ENCODE peak calls at places on chromosome 19, in four cellular contexts. I, G, Z and K are unnamed samples.

GRCh38 chr19:44627631-44628030 is 14.3 kb downstream of the IGSF23 start:
- DNase-seq in I (no peak), G (no peak), Z (no peak), K (no peak)

GRCh38 chr19:11458236-11458900 is 22.5 kb downstream of the ELAVL3 start:
- DNase-seq in I (no peak), G (no peak), Z (no peak), K (no peak)

GRCh38 chr19:42234364-42234763 is 8.0 kb downstream of the GSK3A start:
- DNase-seq in I (no peak), G (no peak), Z (no peak), K (no peak)

GRCh38 chr19:16001481-16002312 is 52.9 kb downstream of the OR10H4 start:
- DNase-seq in I (peak; percentile 35), G (no peak), Z (peak; percentile 80), K (no peak)

GRCh38 chr19:32104465-32105235 is 240.8 kb upstream of the ZNF507 start:
- DNase-seq in I (no peak), G (no peak), Z (no peak), K (no peak)

GRCh38 chr19:5882421-5882968 is 12.2 kb upstream of the FUT5 start:
- DNase-seq in I (no peak), G (no peak), Z (no peak), K (no peak)

GRCh38 chr19:33193864-33194362 is at the start of gene LRP3:
- DNase-seq in I (no peak), G (peak; percentile 41), Z (peak; percentile 47), K (peak; percentile 54)

GRCh38 chr19:14434157-14434501 is 1.0 kb downstream of the PKN1 start:
- DNase-seq in I (no peak), G (peak; percentile 56), Z (no peak), K (no peak)

GRCh38 chr19:45150731-45151725 is 9.8 kb downstream of the NKPD1 start:
- DNase-seq in I (no peak), G (no peak), Z (no peak), K (no peak)

GRCh38 chr19:18464646-18465045 is 26.7 kb upstream of the ISYNA1 start:
- DNase-seq in I (peak; percentile 91), G (peak; percentile 80), Z (peak; percentile 96), K (no peak)

GRCh38 chr19:46283771-46284170 is 13.1 kb upstream of the HIF3A start:
- DNase-seq in I (no peak), G (no peak), Z (peak; percentile 80), K (no peak)

GRCh38 chr19:43526884-43527859 is at the start of gene ETHE1:
- DNase-seq in I (no peak), G (peak; percentile 94), Z (peak; percentile 64), K (peak; percentile 31)

GRCh38 chr19:36997843-36998235 is 80.4 kb upstream of the ZNF420 start:
- DNase-seq in I (no peak), G (no peak), Z (no peak), K (no peak)

GRCh38 chr19:20247016-20247683 is 80.1 kb downstream of the ZNF486 start:
- DNase-seq in I (no peak), G (no peak), Z (peak; percentile 3), K (peak; percentile 63)
- TF ChIP-seq CTCF in I (peak; percentile 7), G (peak; percentile 23), Z (peak; percentile 47), K (peak; percentile 34)

DNA sequence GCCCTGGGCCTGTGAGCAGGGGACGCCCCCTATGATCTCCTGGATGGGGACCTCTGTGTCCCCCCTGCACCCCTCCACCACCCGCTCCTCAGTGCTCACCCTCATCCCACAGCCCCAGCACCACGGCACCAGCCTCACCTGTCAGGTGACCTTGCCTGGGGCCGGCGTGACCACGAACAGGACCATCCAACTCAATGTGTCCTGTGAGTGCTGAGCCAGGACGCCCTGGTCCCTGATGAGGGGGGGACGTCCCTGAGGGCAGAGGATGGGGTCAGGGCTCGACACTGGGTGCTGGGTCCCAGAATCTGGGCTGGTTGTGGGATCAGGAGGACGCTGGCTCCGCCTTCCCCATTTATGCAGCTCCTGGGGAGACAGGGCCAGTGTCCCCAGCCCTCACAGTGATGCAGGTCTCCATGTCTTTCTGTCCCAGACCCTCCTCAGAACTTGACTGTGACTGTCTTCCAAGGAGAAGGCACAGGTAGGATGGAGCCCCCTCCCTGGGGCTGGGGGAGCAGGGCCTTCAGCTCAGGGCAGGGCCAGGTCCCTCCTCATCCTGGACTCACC is 2.5 kb downstream of the SIGLEC7 start:
- DNase-seq in I (no peak), G (no peak), Z (no peak), K (no peak)
- TF ChIP-seq CTCF in I (no peak), G (no peak), Z (no peak), K (no peak)

GRCh38 chr19:3653865-3654513 is 27.4 kb upstream of the CACTIN start:
- DNase-seq in I (no peak), G (no peak), Z (no peak), K (no peak)
- TF ChIP-seq CTCF in I (no peak), G (no peak), Z (peak; percentile 16), K (no peak)

GRCh38 chr19:10430505-10431253 is 10.3 kb downstream of the PDE4A start:
- DNase-seq in I (peak; percentile 28), G (peak; percentile 68), Z (peak; percentile 64), K (no peak)

GRCh38 chr19:10433131-10433536 is 12.8 kb downstream of the PDE4A start:
- DNase-seq in I (no peak), G (no peak), Z (no peak), K (no peak)

GRCh38 chr19:10431943-10432735 is 11.8 kb downstream of the PDE4A start:
- DNase-seq in I (no peak), G (peak; percentile 82), Z (peak; percentile 49), K (no peak)

GRCh38 chr19:10432736-10433130 is 12.4 kb downstream of the PDE4A start:
- DNase-seq in I (no peak), G (no peak), Z (no peak), K (no peak)

GRCh38 chr19:10431254-10431942 is 11.1 kb downstream of the PDE4A start:
- DNase-seq in I (no peak), G (peak; percentile 50), Z (no peak), K (no peak)
- TF ChIP-seq CTCF in I (no peak), G (no peak), Z (no peak), K (no peak)

GRCh38 chr19:7382694-7383093 is 34.0 kb downstream of the ARHGEF18 start:
- DNase-seq in I (no peak), G (no peak), Z (no peak), K (no peak)

GRCh38 chr19:7383284-7383683 is 34.5 kb downstream of the ARHGEF18 start:
- DNase-seq in I (no peak), G (no peak), Z (no peak), K (no peak)

GRCh38 chr19:7386308-7386707 is 37.6 kb downstream of the ARHGEF18 start:
- DNase-seq in I (no peak), G (no peak), Z (no peak), K (no peak)

GRCh38 chr19:7386769-7387168 is 38.0 kb downstream of the ARHGEF18 start:
- DNase-seq in I (no peak), G (no peak), Z (no peak), K (no peak)

DNA sequence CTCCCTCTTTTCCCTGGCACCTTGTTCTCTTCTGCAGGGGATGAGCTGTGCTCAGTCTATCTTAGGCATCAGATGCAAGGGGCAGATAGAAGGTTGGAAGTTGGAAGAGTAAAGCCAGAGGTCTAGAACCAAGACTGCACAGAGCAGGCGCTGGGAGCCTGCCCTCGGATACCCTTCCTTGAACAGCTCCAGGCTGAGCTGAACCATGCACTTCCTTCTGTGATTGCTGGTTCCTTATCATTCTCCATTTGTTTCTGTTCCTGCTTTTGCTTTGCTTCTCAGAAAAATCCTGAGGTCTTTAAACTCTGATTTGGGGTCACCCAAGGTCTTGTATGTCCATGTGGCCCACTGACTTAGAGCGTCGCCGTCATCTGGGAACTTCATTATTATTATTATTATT is 36.3 kb downstream of the ARHGEF18 start:
- DNase-seq in I (no peak), G (no peak), Z (no peak), K (no peak)
- TF ChIP-seq CTCF in I (no peak), G (no peak), Z (no peak), K (no peak)

GRCh38 chr19:40286235-40286530 is 1.0 kb upstream of the AKT2 start:
- DNase-seq in I (no peak), G (no peak), Z (no peak), K (no peak)

GRCh38 chr19:40284251-40284500 is 969 bp downstream of the AKT2 start:
- DNase-seq in I (no peak), G (no peak), Z (no peak), K (no peak)

GRCh38 chr19:40283414-40284250 is 1.5 kb downstream of the AKT2 start:
- DNase-seq in I (no peak), G (peak; percentile 31), Z (peak; percentile 13), K (no peak)

GRCh38 chr19:40285353-40286234 is 449 bp upstream of the AKT2 start:
- DNase-seq in I (peak; percentile 99), G (peak; percentile 98), Z (peak; percentile 100), K (peak; percentile 97)

DNA sequence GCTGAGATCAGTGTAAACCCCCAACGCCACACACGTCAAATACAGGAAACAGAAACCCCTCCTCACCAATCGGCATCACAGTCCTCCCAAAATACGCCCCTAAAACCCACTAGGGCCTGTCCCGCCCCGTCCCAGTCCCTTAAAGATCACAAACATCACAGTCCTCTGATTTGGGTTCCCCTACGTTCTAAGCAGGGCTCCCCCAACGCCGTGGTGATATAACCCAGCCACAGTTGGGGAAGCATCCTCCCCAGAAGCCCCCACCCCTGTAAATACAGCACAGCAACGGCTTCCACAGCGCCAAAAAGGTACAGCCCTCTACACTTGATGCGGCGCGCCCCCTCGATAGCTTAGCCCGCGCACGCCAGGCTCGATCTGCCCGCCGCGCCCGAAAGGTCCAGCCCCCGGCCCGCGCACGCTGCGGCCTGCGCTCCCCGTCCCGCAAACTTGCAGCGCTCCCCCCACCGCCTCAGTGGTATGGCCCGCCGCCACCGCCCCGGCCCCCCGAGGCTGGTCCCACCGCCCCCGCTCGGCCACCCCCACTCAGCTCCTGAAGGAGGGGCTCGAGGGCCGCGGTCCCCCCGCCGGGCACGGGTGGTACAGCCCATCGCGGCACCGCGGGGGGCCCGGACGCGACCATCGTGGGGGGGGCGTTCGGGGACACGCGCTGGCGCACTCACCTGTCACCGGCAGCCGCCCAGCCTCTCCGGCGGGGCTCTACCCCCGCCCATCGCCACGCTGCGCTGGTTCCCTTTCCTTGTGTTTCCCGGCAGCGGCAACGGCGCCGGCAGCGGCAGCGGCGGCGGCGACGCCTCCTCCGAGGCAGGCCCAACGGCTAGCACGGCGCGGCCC is at the start of gene AKT2:
- DNase-seq in I (no peak), G (no peak), Z (peak; percentile 71), K (peak; percentile 88)
- TF ChIP-seq CTCF in I (no peak), G (no peak), Z (no peak), K (no peak)

DNA sequence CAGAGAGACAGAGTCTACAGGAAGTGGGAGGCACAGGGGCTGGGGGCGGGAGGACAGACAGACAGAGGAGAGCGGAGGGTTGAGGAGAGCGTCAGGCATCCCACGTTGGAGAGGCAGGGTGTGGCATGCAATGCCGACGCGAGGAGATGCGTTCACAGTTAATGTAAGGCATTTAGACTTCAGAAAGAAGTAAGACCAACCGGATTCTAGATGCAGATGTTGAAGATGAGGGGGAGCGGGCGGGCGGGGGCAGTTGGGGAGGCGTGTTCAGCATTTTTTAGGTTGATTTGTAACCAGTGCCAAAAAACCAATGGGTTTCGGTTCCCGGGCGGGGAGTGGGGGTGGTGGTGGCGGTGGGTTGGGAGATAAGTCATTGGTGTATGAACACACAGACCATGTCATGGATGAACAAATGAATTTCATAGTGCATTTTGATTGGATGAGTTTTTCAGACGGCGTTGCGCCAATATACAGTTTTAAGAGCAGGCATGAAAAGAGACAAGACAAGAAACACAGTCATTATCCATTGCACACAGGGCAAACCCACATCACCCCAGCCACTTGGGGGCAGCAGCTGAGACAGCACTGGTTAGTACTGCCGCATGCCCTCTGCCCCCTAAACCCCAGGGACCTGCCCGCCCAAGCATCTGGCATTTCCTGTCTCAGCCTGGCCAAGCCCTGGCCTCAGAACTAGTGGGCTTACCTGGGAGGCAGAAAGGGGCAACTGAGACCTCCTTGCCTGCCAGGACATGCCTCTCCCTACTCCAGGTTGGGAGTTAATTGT is 91.3 kb downstream of the IER2 start:
- DNase-seq in I (no peak), G (no peak), Z (no peak), K (no peak)
- TF ChIP-seq CTCF in I (no peak), G (no peak), Z (no peak), K (no peak)

GRCh38 chr19:48308695-48309586 is 16.4 kb upstream of the EMP3 start:
- DNase-seq in I (no peak), G (no peak), Z (peak; percentile 46), K (no peak)
- TF ChIP-seq CTCF in I (peak; percentile 6), G (no peak), Z (peak; percentile 30), K (no peak)